ENCODE peak calls at places on chromosomes 6 and 20, in four cellular contexts. L, G, O and B are unnamed samples.

GRCh38 chr20:57264908-57265648 is 1.4 kb downstream of the BMP7 start:
- DNase-seq in L (no peak), G (no peak), O (no peak), B (no peak)

GRCh38 chr6:141957271-141957670 is 175.5 kb upstream of the GJE1 start:
- DNase-seq in L (no peak), G (no peak), O (no peak), B (no peak)

GRCh38 chr6:139825935-139826374 is 451.5 kb upstream of the CITED2 start:
- DNase-seq in L (no peak), G (no peak), O (no peak), B (no peak)

GRCh38 chr20:40638414-40638813 is 50.6 kb downstream of the MAFB start:
- DNase-seq in L (no peak), G (no peak), O (no peak), B (no peak)

GRCh38 chr20:19828233-19828632 is 70.2 kb downstream of the RIN2 start:
- DNase-seq in L (peak; percentile 35), G (no peak), O (no peak), B (no peak)

GRCh38 chr20:61968932-61969331 is 96.7 kb downstream of the TAF4 start:
- DNase-seq in L (no peak), G (no peak), O (no peak), B (no peak)

GRCh38 chr20:36167826-36168634 is 13.5 kb downstream of the EPB41L1 start:
- DNase-seq in L (peak; percentile 34), G (no peak), O (no peak), B (no peak)

GRCh38 chr20:32449890-32450401 is 91.8 kb downstream of the ASXL1 start:
- DNase-seq in L (no peak), G (no peak), O (no peak), B (no peak)

GRCh38 chr6:34391711-34392496 is 565 bp downstream of the NUDT3 start:
- DNase-seq in L (peak; percentile 52), G (no peak), O (peak; percentile 64), B (peak; percentile 56)

GRCh38 chr20:36199293-36200257 is 36.7 kb upstream of the AAR2 start:
- DNase-seq in L (peak; percentile 78), G (peak; percentile 81), O (peak; percentile 44), B (peak; percentile 71)

GRCh38 chr6:12065321-12066140 is 53.4 kb downstream of the HIVEP1 start:
- DNase-seq in L (no peak), G (no peak), O (no peak), B (no peak)

GRCh38 chr6:18601515-18602035 is 214.4 kb downstream of the RNF144B start:
- DNase-seq in L (no peak), G (no peak), O (no peak), B (no peak)

GRCh38 chr6:113763883-113764282 is 93.3 kb upstream of the MARCKS start:
- DNase-seq in L (peak; percentile 53), G (no peak), O (no peak), B (no peak)

GRCh38 chr20:48603819-48604405 is 223.9 kb downstream of the PREX1 start:
- DNase-seq in L (no peak), G (peak; percentile 6), O (no peak), B (no peak)

GRCh38 chr6:157625764-157626163 is 197.3 kb upstream of the SNX9 start:
- DNase-seq in L (no peak), G (no peak), O (no peak), B (no peak)

GRCh38 chr6:167832497-167833395 is 6.0 kb downstream of the AFDN start:
- DNase-seq in L (peak; percentile 39), G (no peak), O (no peak), B (no peak)

GRCh38 chr20:38997622-38998021 is 35.5 kb downstream of the DHX35 start:
- DNase-seq in L (no peak), G (no peak), O (no peak), B (no peak)

GRCh38 chr6:137571854-137572253 is 77.7 kb upstream of the OLIG3 start:
- DNase-seq in L (no peak), G (no peak), O (no peak), B (no peak)

GRCh38 chr20:37358366-37359150 is 12.6 kb downstream of the SRC start:
- DNase-seq in L (no peak), G (no peak), O (no peak), B (peak; percentile 81)

GRCh38 chr6:139109558-139109957 is 25.3 kb upstream of the HECA start:
- DNase-seq in L (peak; percentile 35), G (no peak), O (no peak), B (no peak)

GRCh38 chr6:7106752-7107577 is 796 bp upstream of the RREB1 start:
- DNase-seq in L (no peak), G (peak; percentile 19), O (no peak), B (peak; percentile 32)

GRCh38 chr20:13412806-13413445 is 191.9 kb downstream of the ISM1 start:
- DNase-seq in L (peak; percentile 26), G (no peak), O (no peak), B (peak; percentile 23)

GRCh38 chr6:87297115-87297514 is 25.3 kb upstream of the SMIM8 start:
- DNase-seq in L (peak; percentile 37), G (no peak), O (no peak), B (no peak)

GRCh38 chr20:33105336-33105924 is 26.0 kb downstream of the BPIFB4 start:
- DNase-seq in L (no peak), G (no peak), O (no peak), B (no peak)

GRCh38 chr6:166490671-166491500 is 95.6 kb downstream of the RAMACL start:
- DNase-seq in L (peak; percentile 83), G (no peak), O (no peak), B (no peak)